ENCODE peak calls at places on chromosomes 7 and 10, in nine cellular contexts. P is WERI-Rb-1, C is mammary epithelial cell, D is upper lobe of left lung, M is right atrium auricular region, H is thoracic aorta, S is adrenal gland, J is transverse colon, V is tibial artery. X is an unnamed sample.

GRCh38 chr7:20417675-20418382 is 87.1 kb downstream of the ITGB8 start:
- DNase-seq in D (no peak), C (no peak), H (no peak), J (no peak), S (no peak), P (no peak), V (no peak), M (no peak), X (no peak)

GRCh38 chr7:44103566-44103940 is 592 bp upstream of the AEBP1 start:
- DNase-seq in J (no peak), C (no peak), P (no peak), S (no peak), H (no peak), M (no peak), D (no peak), V (no peak), X (no peak)

GRCh38 chr10:129888784-129889616 is 75.1 kb downstream of the EBF3 start:
- DNase-seq in P (peak; percentile 79), H (no peak), S (peak; percentile 37), M (peak; percentile 70), C (no peak), D (no peak), J (no peak), V (no peak), X (no peak)

GRCh38 chr7:139523988-139524815 is 717 bp downstream of the CLEC2L start:
- DNase-seq in P (no peak), S (no peak), M (no peak), H (no peak), D (no peak), V (no peak), C (no peak), J (no peak), X (no peak)

GRCh38 chr7:80481196-80481884 is 30.5 kb downstream of the GNAT3 start:
- DNase-seq in M (no peak), V (no peak), C (peak; percentile 59), S (peak; percentile 24), H (no peak), P (no peak), D (no peak), J (no peak), X (no peak)

GRCh38 chr10:99805190-99805589 is 22.8 kb downstream of the ABCC2 start:
- DNase-seq in V (no peak), M (no peak), S (no peak), D (no peak), H (no peak), C (no peak), J (no peak), P (no peak), X (no peak)

GRCh38 chr10:26574783-26575182 is 122.7 kb upstream of the PDSS1 start:
- DNase-seq in J (no peak), V (no peak), D (no peak), M (no peak), P (no peak), H (no peak), S (no peak), C (no peak), X (no peak)

GRCh38 chr10:3287566-3288445 is 115.2 kb upstream of the PITRM1 start:
- DNase-seq in D (no peak), M (no peak), S (no peak), J (peak; percentile 91), H (no peak), C (no peak), P (no peak), V (no peak), X (no peak)

GRCh38 chr10:17175551-17175950 is 25.9 kb downstream of the TRDMT1 start:
- DNase-seq in M (no peak), J (no peak), P (no peak), V (no peak), S (no peak), D (no peak), C (no peak), H (no peak), X (no peak)

GRCh38 chr7:74337926-74338325 is 48.7 kb downstream of the CLIP2 start:
- DNase-seq in S (no peak), V (no peak), M (no peak), D (no peak), P (no peak), J (no peak), H (no peak), C (no peak), X (no peak)

GRCh38 chr10:59240581-59241183 is 64.2 kb downstream of the PHYHIPL start:
- DNase-seq in D (no peak), V (no peak), C (peak; percentile 16), P (no peak), H (no peak), J (no peak), M (no peak), S (no peak), X (peak; percentile 12)

GRCh38 chr10:90960355-90960814 is 39.5 kb upstream of the ANKRD1 start:
- DNase-seq in V (no peak), H (no peak), D (no peak), S (peak; percentile 40), C (peak; percentile 78), P (no peak), J (no peak), M (no peak), X (no peak)

GRCh38 chr7:7323352-7323751 is 141.0 kb downstream of the C1GALT1 start:
- DNase-seq in H (no peak), C (no peak), J (no peak), S (no peak), M (no peak), D (peak; percentile 35), V (no peak), P (no peak), X (no peak)

GRCh38 chr7:64625114-64626082 is 40.5 kb upstream of the ZNF107 start:
- DNase-seq in H (no peak), J (no peak), M (no peak), C (no peak), S (no peak), D (no peak), V (no peak), P (no peak), X (no peak)

GRCh38 chr10:121436630-121437311 is 161.5 kb downstream of the FGFR2 start:
- DNase-seq in D (no peak), J (no peak), P (no peak), C (no peak), S (no peak), V (no peak), M (no peak), H (no peak), X (no peak)

GRCh38 chr10:83801983-83802382 is 337.3 kb upstream of the GHITM start:
- DNase-seq in P (no peak), M (no peak), D (no peak), S (no peak), J (no peak), V (no peak), C (no peak), H (no peak), X (no peak)

GRCh38 chr7:45138433-45139267 is 18.9 kb upstream of the RAMP3 start:
- DNase-seq in H (no peak), J (no peak), S (no peak), M (no peak), D (no peak), P (peak; percentile 30), V (no peak), C (no peak), X (no peak)

GRCh38 chr10:83166344-83166743 is 973.0 kb upstream of the GHITM start:
- DNase-seq in C (peak; percentile 25), S (no peak), J (no peak), M (no peak), P (peak; percentile 66), D (no peak), H (no peak), V (no peak), X (no peak)

GRCh38 chr7:143279186-143280098 is 5.3 kb upstream of the TMEM139 start:
- DNase-seq in D (no peak), J (no peak), H (no peak), M (no peak), S (no peak), P (no peak), V (no peak), C (peak; percentile 87), X (peak; percentile 40)

GRCh38 chr10:113522460-113522859 is 30.4 kb upstream of the HABP2 start:
- DNase-seq in P (no peak), M (no peak), S (no peak), D (no peak), V (no peak), C (no peak), H (no peak), J (no peak), X (no peak)
- H3K27ac ChIP-seq in P (no peak overlapping the region), M (no peak overlapping the region), S (no peak overlapping the region), D (no peak overlapping the region), V (peak overlapping the region; percentile 28), C (no peak overlapping the region), H (peak overlapping the region; percentile 3), J (no peak overlapping the region), X (no peak overlapping the region)

DNA sequence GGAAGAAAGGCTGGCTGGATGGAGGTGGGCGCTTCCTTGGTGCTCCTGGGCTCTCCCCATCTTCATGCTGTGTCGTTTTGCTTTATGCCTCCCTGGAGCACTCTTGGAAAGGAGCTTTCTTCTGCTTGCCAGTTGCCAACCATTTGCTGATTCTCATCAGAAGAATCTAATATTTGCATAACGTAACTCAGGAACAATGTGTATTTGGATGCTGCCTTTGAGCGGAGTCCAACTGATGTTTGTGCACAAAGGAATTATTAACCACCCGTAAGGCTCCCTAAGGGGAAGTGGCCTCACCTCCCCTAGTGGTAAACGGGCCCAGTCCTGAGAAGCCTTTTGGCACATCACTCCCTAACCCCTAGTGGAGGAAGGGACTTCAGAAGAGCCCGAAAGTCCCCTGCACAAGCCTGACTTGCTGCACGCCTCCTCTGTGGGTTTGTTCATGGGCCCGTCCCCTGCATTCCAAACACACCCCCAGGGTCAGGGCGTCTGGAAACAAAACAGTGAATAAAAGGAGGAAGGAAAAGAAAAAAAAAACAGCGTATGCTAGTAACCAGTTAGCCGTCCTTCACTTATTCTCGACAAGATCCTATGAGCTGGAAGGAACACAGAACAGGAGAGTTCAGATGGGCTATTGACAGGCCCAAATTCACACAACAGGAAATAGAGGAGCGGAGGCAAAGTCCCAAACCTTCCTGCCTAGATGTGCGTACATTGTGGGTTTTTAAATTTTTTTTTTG is 602.2 kb downstream of the LRMDA start:
- DNase-seq in S (no peak), H (no peak), V (no peak), D (peak; percentile 29), M (no peak), J (no peak), P (no peak), C (no peak), X (peak; percentile 83)
- TF ChIP-seq CTCF in S (no peak), H (peak; percentile 18), V (no peak), D (no peak), M (no peak), J (no peak), P (peak; percentile 13), C (no peak), X (no peak)

DNA sequence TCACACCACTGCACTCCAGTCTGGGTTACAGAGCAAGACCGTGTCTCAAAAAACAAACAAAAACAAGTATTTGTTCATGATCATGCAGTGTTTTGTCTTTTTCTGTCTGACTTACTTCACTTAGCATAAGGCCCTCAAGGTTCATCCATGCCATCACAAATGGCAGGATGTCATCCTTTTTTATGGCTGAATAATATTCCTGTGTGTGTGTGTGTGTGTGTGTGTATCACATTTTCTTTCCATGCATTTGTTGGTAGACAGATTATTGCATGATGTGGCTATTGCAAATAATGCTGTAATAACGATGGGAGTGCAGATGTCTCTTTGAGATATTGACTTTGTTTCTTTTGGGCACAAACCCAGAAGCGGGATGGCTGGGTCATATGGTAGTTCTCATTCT is 14.3 kb upstream of the MNX1 start:
- DNase-seq in M (no peak), V (no peak), H (no peak), C (no peak), J (no peak), S (no peak), P (no peak), D (no peak), X (no peak)
- H3K27me3 ChIP-seq in M (peaks cover 26% of the 10 kb centered on the region), V (peaks cover 6% of the 10 kb centered on the region), H (peaks cover 11% of the 10 kb centered on the region), C (peaks cover 6% of the 10 kb centered on the region), J (peaks cover 100% of the 10 kb centered on the region), S (peaks cover 68% of the 10 kb centered on the region), P (no peaks in the 10 kb centered on the region), D (peaks cover 35% of the 10 kb centered on the region), X (peaks cover 35% of the 10 kb centered on the region)

GRCh38 chr10:31940839-31941653 is 12.4 kb upstream of the ARHGAP12 start:
- DNase-seq in C (peak; percentile 98), D (no peak), J (peak; percentile 40), V (no peak), M (no peak), H (peak; percentile 22), P (no peak), S (peak; percentile 80), X (peak; percentile 28)
- H3K27ac ChIP-seq in C (peak overlapping the region; percentile 99), D (no peak overlapping the region), J (no peak overlapping the region), V (no peak overlapping the region), M (no peak overlapping the region), H (no peak overlapping the region), P (no peak overlapping the region), S (no peak overlapping the region), X (no peak overlapping the region)